ENCODE peak calls at places on chromosomes 1 and 21, in four cellular contexts. J is K562, K is HepG2, S is GM12878. O is an unnamed sample.

GRCh38 chr1:23636009-23636408 is 55.6 kb upstream of the RPL11 start:
- DNase-seq in J (no peak), K (no peak), S (no peak), O (no peak)

GRCh38 chr1:206411321-206411720 is 59.0 kb upstream of the IKBKE start:
- DNase-seq in J (no peak), K (no peak), S (no peak), O (no peak)

GRCh38 chr1:44084998-44085675 is 33.5 kb upstream of the KLF17 start:
- DNase-seq in J (no peak), K (no peak), S (no peak), O (no peak)

GRCh38 chr1:171984262-171984661 is 143.0 kb downstream of the DNM3 start:
- DNase-seq in J (no peak), K (no peak), S (no peak), O (no peak)

GRCh38 chr1:241061062-241061461 is 295.9 kb downstream of the RGS7 start:
- DNase-seq in J (no peak), K (no peak), S (no peak), O (no peak)

GRCh38 chr1:156160744-156161181 is 7.4 kb downstream of the SEMA4A start:
- DNase-seq in J (peak; percentile 98), K (no peak), S (no peak), O (no peak)

GRCh38 chr21:41475714-41476405 is 32.1 kb downstream of the TMPRSS2 start:
- DNase-seq in J (no peak), K (peak; percentile 36), S (no peak), O (no peak)

GRCh38 chr1:221856188-221857093 is 114.6 kb upstream of the DUSP10 start:
- DNase-seq in J (no peak), K (no peak), S (no peak), O (no peak)

GRCh38 chr1:19700046-19700777 is 35.5 kb downstream of the HTR6 start:
- DNase-seq in J (no peak), K (no peak), S (no peak), O (no peak)

GRCh38 chr1:17826165-17826488 is 71.0 kb downstream of the ACTL8 start:
- DNase-seq in J (peak; percentile 84), K (peak; percentile 5), S (no peak), O (peak; percentile 17)

GRCh38 chr1:235295902-235296350 is 32.1 kb downstream of the ARID4B start:
- DNase-seq in J (no peak), K (peak; percentile 92), S (no peak), O (no peak)

GRCh38 chr1:166511754-166512153 is 327.5 kb upstream of the POGK start:
- DNase-seq in J (no peak), K (no peak), S (no peak), O (no peak)

GRCh38 chr21:28339403-28339802 is 653.3 kb downstream of the LTN1 start:
- DNase-seq in J (no peak), K (no peak), S (no peak), O (no peak)

GRCh38 chr1:192539450-192540132 is 36.0 kb upstream of the RGS1 start:
- DNase-seq in J (no peak), K (peak; percentile 70), S (no peak), O (peak; percentile 58)

GRCh38 chr1:15107052-15107687 is 46.4 kb upstream of the TMEM51 start:
- DNase-seq in J (no peak), K (no peak), S (no peak), O (no peak)

GRCh38 chr1:11650331-11650991 is 3.8 kb downstream of the FBXO2 start:
- DNase-seq in J (peak; percentile 78), K (no peak), S (no peak), O (peak; percentile 84)

GRCh38 chr21:45454924-45455315 is 50.0 kb downstream of the COL18A1 start:
- DNase-seq in J (no peak), K (no peak), S (no peak), O (no peak)

GRCh38 chr1:31707711-31708110 is 3.9 kb upstream of the COL16A1 start:
- DNase-seq in J (no peak), K (no peak), S (peak; percentile 43), O (no peak)

GRCh38 chr1:78255378-78255777 is 209.6 kb downstream of the GIPC2 start:
- DNase-seq in J (no peak), K (no peak), S (no peak), O (no peak)

GRCh38 chr1:15403962-15404580 is 5.6 kb upstream of the EFHD2 start:
- DNase-seq in J (no peak), K (peak; percentile 23), S (no peak), O (no peak)

GRCh38 chr1:164767257-164768044 is 208.5 kb downstream of the PBX1 start:
- DNase-seq in J (no peak), K (no peak), S (no peak), O (peak; percentile 72)

GRCh38 chr1:81113688-81114087 is 687.0 kb upstream of the ADGRL2 start:
- DNase-seq in J (no peak), K (no peak), S (no peak), O (no peak)

GRCh38 chr1:42186172-42186571 is 21.6 kb upstream of the GUCA2A start:
- DNase-seq in J (no peak), K (no peak), S (no peak), O (no peak)

GRCh38 chr1:54138994-54139393 is 13.8 kb downstream of the CDCP2 start:
- DNase-seq in J (no peak), K (no peak), S (no peak), O (no peak)

GRCh38 chr1:54136963-54137531 is 15.8 kb downstream of the CDCP2 start:
- DNase-seq in J (no peak), K (no peak), S (no peak), O (no peak)

GRCh38 chr1:54136269-54136896 is 16.4 kb downstream of the CDCP2 start:
- DNase-seq in J (no peak), K (no peak), S (no peak), O (no peak)

GRCh38 chr1:54135436-54136120 is 17.2 kb downstream of the CDCP2 start:
- DNase-seq in J (no peak), K (peak; percentile 38), S (no peak), O (no peak)

GRCh38 chr1:54137532-54138061 is 15.2 kb downstream of the CDCP2 start:
- DNase-seq in J (no peak), K (no peak), S (no peak), O (no peak)
- TF ChIP-seq POLR2AphosphoS2 in J (no peak), K (no peak), S (no peak), O (no peak)

GRCh38 chr1:182574156-182574555 is 14.9 kb downstream of the RNASEL start:
- DNase-seq in J (no peak), K (no peak), S (no peak), O (no peak)

GRCh38 chr1:182570611-182570970 is 18.5 kb downstream of the RNASEL start:
- DNase-seq in J (no peak), K (no peak), S (no peak), O (no peak)

GRCh38 chr1:182569939-182570610 is 19.0 kb downstream of the RNASEL start:
- DNase-seq in J (no peak), K (no peak), S (no peak), O (no peak)

GRCh38 chr1:182580736-182581135 is 8.3 kb downstream of the RNASEL start:
- DNase-seq in J (no peak), K (no peak), S (no peak), O (no peak)

GRCh38 chr1:182575540-182576149 is 13.4 kb downstream of the RNASEL start:
- DNase-seq in J (no peak), K (peak; percentile 39), S (no peak), O (no peak)
- TF ChIP-seq REST in J (no peak), K (no peak), S (no peak), O (no peak)

GRCh38 chr1:75908717-75909152 is 23.5 kb downstream of the ASB17 start:
- DNase-seq in J (no peak), K (peak; percentile 31), S (peak; percentile 7), O (peak; percentile 4)
- TF ChIP-seq CHD2 in J (no peak), K (no peak), S (no peak), O (no peak)

DNA sequence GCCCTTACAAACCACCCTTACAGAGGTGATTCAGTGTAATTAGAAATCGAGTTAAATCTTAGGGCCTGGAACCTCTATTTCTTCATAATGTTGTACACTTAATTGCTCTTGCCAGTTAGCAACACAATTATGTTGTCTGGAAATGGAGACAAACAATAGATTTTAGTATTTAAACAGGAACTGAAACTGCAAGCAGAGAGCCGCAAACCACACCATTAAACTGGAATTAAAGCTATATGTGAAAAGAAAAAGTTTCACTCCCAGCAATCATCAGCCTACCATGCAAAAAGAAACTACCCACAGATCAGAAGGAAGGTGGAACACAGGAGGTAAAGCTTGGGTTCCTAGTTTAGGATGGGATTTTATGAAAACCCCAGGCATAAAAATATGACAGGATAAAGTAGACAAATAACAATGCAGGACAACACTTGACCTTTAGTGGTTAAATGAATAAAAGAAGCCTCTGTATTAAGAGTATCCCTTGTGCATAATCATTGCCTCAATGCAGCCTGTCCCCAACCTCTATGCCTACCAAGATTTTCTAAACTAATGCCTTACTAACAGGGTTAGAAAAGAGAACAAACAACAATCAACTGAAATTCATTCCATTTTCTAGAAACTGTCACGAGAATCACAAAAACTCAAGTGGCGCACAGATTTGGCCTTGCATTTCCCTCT is 304.3 kb upstream of the ESRRG start:
- DNase-seq in J (no peak), K (no peak), S (peak; percentile 55), O (no peak)
- TF ChIP-seq POLR2AphosphoS2 in J (no peak), K (no peak), S (no peak), O (no peak)

DNA sequence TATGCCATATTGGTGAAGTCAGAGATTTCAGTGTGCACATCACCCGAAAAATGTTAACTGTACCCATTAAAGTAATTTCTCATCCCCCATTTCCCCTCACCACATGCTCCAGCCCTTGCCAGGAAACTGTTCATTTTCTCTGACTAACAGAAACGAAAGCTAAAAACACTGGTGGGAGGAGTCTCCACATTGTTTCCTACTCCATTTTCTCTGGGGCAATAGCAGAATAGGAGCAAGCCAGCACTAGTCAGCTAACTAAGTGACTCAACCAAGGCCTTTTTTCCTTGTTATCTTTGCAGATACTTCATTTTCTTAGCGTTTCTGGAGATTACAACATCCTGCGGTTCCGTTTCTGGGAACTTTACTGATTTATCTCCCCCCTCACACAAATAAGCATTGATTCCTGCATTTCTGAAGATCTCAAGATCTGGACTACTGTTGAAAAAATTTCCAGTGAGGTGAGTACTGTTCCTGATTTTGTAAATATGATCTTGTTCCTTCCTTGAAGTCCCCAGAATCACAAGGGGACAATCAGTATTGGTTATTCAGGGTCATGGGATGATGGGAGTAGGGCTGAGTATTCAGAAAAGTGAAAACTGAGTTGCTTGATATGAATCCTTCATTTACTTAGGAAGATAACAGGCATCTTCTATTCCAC is at the start of gene IFI16:
- DNase-seq in J (no peak), K (no peak), S (peak; percentile 87), O (peak; percentile 10)
- TF ChIP-seq REST in J (no peak), K (no peak), S (no peak), O (no peak)

GRCh38 chr1:4485398-4485797 is 169.0 kb upstream of the AJAP1 start:
- DNase-seq in J (no peak), K (no peak), S (no peak), O (no peak)
- TF ChIP-seq CHD2 in J (no peak), K (no peak), S (no peak), O (no peak)